ENCODE peak calls at places on chromosomes 3 and 15, in six cellular contexts. B is K562, K is HepG2, V is SK-N-SH, E is H1, T is Panc1. Z is an unnamed sample.

GRCh38 chr3:57757642-57758297 is 1.7 kb downstream of the SLMAP start:
- DNase-seq in B (peak; percentile 17), K (peak; percentile 43), V (peak; percentile 17), E (no peak), T (no peak), Z (no peak)

GRCh38 chr15:84749111-84749991 is 959 bp downstream of the ZNF592 start:
- DNase-seq in B (peak; percentile 51), K (peak; percentile 56), V (peak; percentile 78), E (peak; percentile 53), T (no peak), Z (no peak)

GRCh38 chr15:69668963-69669362 is 216.3 kb downstream of the RPLP1 start:
- DNase-seq in B (no peak), K (no peak), V (no peak), E (no peak), T (no peak), Z (no peak)

GRCh38 chr3:72697717-72698116 is 150.5 kb downstream of the SHQ1 start:
- DNase-seq in B (no peak), K (no peak), V (no peak), E (no peak), T (no peak), Z (no peak)

GRCh38 chr3:42830437-42831320 is 21.4 kb downstream of the ACKR2 start:
- DNase-seq in B (peak; percentile 76), K (peak; percentile 78), V (peak; percentile 34), E (no peak), T (no peak), Z (peak; percentile 40)

GRCh38 chr3:156187146-156187769 is 66.9 kb downstream of the KCNAB1 start:
- DNase-seq in B (no peak), K (no peak), V (no peak), E (no peak), T (no peak), Z (no peak)

GRCh38 chr3:21330293-21330692 is 420.7 kb downstream of the ZNF385D start:
- DNase-seq in B (no peak), K (no peak), V (no peak), E (no peak), T (no peak), Z (no peak)

GRCh38 chr3:140242818-140243276 is 307.9 kb downstream of the CLSTN2 start:
- DNase-seq in B (no peak), K (no peak), V (no peak), E (no peak), T (no peak), Z (no peak)

GRCh38 chr3:58322793-58323192 is 9.9 kb upstream of the PXK start:
- DNase-seq in B (no peak), K (peak; percentile 54), V (no peak), E (no peak), T (no peak), Z (no peak)

GRCh38 chr3:80087769-80088168 is 320.0 kb upstream of the ROBO1 start:
- DNase-seq in B (no peak), K (no peak), V (no peak), E (no peak), T (no peak), Z (no peak)

GRCh38 chr15:78299302-78300102 is at the start of gene SKIC8:
- DNase-seq in B (peak; percentile 95), K (peak; percentile 92), V (peak; percentile 98), E (peak; percentile 95), T (peak; percentile 81), Z (peak; percentile 80)

GRCh38 chr3:67937498-67938118 is 283.2 kb upstream of the SUCLG2 start:
- DNase-seq in B (no peak), K (no peak), V (no peak), E (no peak), T (no peak), Z (no peak)

GRCh38 chr3:128506721-128507120 is 13.7 kb upstream of the GATA2 start:
- DNase-seq in B (no peak), K (no peak), V (no peak), E (no peak), T (no peak), Z (no peak)

GRCh38 chr3:174863488-174863887 is 4.4 kb downstream of the NAALADL2 start:
- DNase-seq in B (no peak), K (no peak), V (no peak), E (no peak), T (no peak), Z (peak; percentile 39)

GRCh38 chr3:174859756-174860155 is 622 bp downstream of the NAALADL2 start:
- DNase-seq in B (no peak), K (no peak), V (no peak), E (no peak), T (no peak), Z (no peak)

GRCh38 chr3:174862666-174863065 is 3.5 kb downstream of the NAALADL2 start:
- DNase-seq in B (no peak), K (no peak), V (no peak), E (no peak), T (no peak), Z (no peak)

GRCh38 chr3:174859109-174859735 is at the start of gene NAALADL2:
- DNase-seq in B (no peak), K (no peak), V (no peak), E (no peak), T (no peak), Z (no peak)

GRCh38 chr3:174862101-174862500 is 3.0 kb downstream of the NAALADL2 start:
- DNase-seq in B (no peak), K (peak; percentile 1), V (no peak), E (peak; percentile 52), T (peak; percentile 8), Z (peak; percentile 51)
- TF ChIP-seq SIN3A in B (no peak), K (no peak), V (no peak), E (no peak), T (no peak), Z (no peak)

GRCh38 chr3:294096-294495 is 97.5 kb downstream of the CHL1 start:
- DNase-seq in B (no peak), K (no peak), V (no peak), E (no peak), T (no peak), Z (no peak)

GRCh38 chr3:288383-288782 is 91.8 kb downstream of the CHL1 start:
- DNase-seq in B (no peak), K (no peak), V (peak; percentile 35), E (no peak), T (no peak), Z (no peak)

GRCh38 chr3:294581-294980 is 98.0 kb downstream of the CHL1 start:
- DNase-seq in B (no peak), K (no peak), V (no peak), E (no peak), T (no peak), Z (no peak)

GRCh38 chr3:291028-291427 is 94.5 kb downstream of the CHL1 start:
- DNase-seq in B (no peak), K (no peak), V (no peak), E (no peak), T (no peak), Z (no peak)

DNA sequence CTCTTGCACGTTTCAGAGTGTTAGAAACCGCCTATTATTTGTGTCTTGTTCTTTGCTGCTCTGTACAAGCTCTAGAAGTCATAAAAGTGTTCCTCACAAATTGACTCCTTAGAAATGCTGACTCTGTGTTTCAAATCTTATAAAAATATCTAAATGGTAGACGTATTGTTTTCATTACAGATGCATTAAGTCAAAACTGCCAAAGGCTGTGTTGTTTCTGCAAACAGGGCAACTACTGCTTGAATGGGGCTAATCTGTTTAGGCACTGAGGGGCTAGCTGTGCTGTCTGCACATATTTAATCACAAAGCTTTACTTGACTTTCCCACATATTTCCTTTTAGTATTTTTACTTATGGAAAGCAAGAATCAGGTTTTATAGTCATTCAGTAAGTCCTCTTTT is 95.5 kb downstream of the CHL1 start:
- DNase-seq in B (no peak), K (no peak), V (peak; percentile 46), E (no peak), T (no peak), Z (no peak)
- H3K9me3 ChIP-seq in B (no peaks in the 10 kb centered on the region), K (no peaks in the 10 kb centered on the region), V (no peaks in the 10 kb centered on the region), E (no peaks in the 10 kb centered on the region), T (no peaks in the 10 kb centered on the region), Z (peaks cover 12% of the 10 kb centered on the region)

GRCh38 chr3:195036203-195037016 is 234.5 kb downstream of the XXYLT1 start:
- DNase-seq in B (no peak), K (no peak), V (no peak), E (peak; percentile 51), T (no peak), Z (no peak)
- H3K36me3 ChIP-seq in B (no peaks in the 10 kb centered on the region), K (no peaks in the 10 kb centered on the region), V (no peaks in the 10 kb centered on the region), E (no peaks in the 10 kb centered on the region), T (no peaks in the 10 kb centered on the region), Z (no peaks in the 10 kb centered on the region)

DNA sequence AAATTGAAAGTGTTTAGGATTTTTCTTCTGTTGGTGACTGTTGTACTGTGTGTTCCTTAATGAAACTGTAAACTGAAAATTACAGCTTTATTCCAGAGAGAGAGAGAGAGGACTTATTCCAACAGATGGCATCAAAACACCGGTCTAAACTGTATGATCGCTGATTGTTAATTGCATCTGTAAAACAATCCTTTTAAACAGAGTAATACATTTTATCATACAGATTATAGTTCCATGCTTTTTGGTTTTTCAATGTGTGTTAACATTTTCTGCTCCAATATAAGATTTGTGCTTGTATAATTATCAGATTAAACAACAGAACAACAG is 289.7 kb upstream of the DNAJC19 start:
- DNase-seq in B (no peak), K (no peak), V (peak; percentile 17), E (no peak), T (no peak), Z (no peak)
- TF ChIP-seq SIN3A in B (no peak), K (no peak), V (no peak), E (no peak), T (no peak), Z (no peak)

GRCh38 chr3:133792171-133792763 is 13.3 kb upstream of the SRPRB start:
- DNase-seq in B (no peak), K (no peak), V (no peak), E (no peak), T (no peak), Z (peak; percentile 39)
- H3K9me3 ChIP-seq in B (no peaks in the 10 kb centered on the region), K (peaks cover 45% of the 10 kb centered on the region), V (peaks cover 15% of the 10 kb centered on the region), E (peaks cover 37% of the 10 kb centered on the region), T (peaks cover 46% of the 10 kb centered on the region), Z (peaks cover 6% of the 10 kb centered on the region)

GRCh38 chr3:48400824-48401433 is 28.9 kb downstream of the FBXW12 start:
- DNase-seq in B (peak; percentile 74), K (peak; percentile 73), V (peak; percentile 81), E (peak; percentile 51), T (peak; percentile 32), Z (peak; percentile 69)

GRCh38 chr3:48404440-48405342 is 25.2 kb downstream of the PLXNB1 start:
- DNase-seq in B (no peak), K (no peak), V (no peak), E (no peak), T (no peak), Z (no peak)

GRCh38 chr3:48402281-48402732 is 27.6 kb downstream of the PLXNB1 start:
- DNase-seq in B (peak; percentile 6), K (no peak), V (peak; percentile 18), E (peak; percentile 35), T (no peak), Z (peak; percentile 46)

GRCh38 chr3:48403533-48404439 is 26.1 kb downstream of the PLXNB1 start:
- DNase-seq in B (no peak), K (no peak), V (peak; percentile 7), E (peak; percentile 39), T (no peak), Z (no peak)

GRCh38 chr3:48402907-48403306 is 27.0 kb downstream of the PLXNB1 start:
- DNase-seq in B (no peak), K (no peak), V (no peak), E (no peak), T (no peak), Z (no peak)
- H3K36me3 ChIP-seq in B (no peaks in the 10 kb centered on the region), K (peaks cover 47% of the 10 kb centered on the region), V (peaks cover 23% of the 10 kb centered on the region), E (peaks cover 23% of the 10 kb centered on the region), T (no peaks in the 10 kb centered on the region), Z (peaks cover 2% of the 10 kb centered on the region)

Z was measured in HCT116.